ENCODE peak calls at places on chromosomes 3 and 15, in six cellular contexts. S, B, L, Q, F and O are unnamed samples.

GRCh38 chr15:63860161-63860954 is 26.6 kb upstream of the HERC1 start:
- DNase-seq in S (no peak), B (no peak), L (no peak), Q (no peak), F (no peak), O (no peak)

GRCh38 chr15:72532991-72533601 is 59.0 kb downstream of the ARIH1 start:
- DNase-seq in S (no peak), B (no peak), L (no peak), Q (peak; percentile 12), F (no peak), O (peak; percentile 23)

GRCh38 chr3:69791919-69792399 is 52.7 kb downstream of the MITF start:
- DNase-seq in S (peak; percentile 79), B (peak; percentile 40), L (no peak), Q (no peak), F (no peak), O (peak; percentile 8)

GRCh38 chr3:24480497-24480896 is 14.2 kb downstream of the THRB start:
- DNase-seq in S (no peak), B (no peak), L (no peak), Q (no peak), F (no peak), O (no peak)

GRCh38 chr15:59436774-59437472 is 1.1 kb upstream of the FAM81A start:
- DNase-seq in S (peak; percentile 24), B (no peak), L (no peak), Q (no peak), F (no peak), O (no peak)

GRCh38 chr15:67690936-67691335 is 134.4 kb upstream of the SKOR1 start:
- DNase-seq in S (no peak), B (no peak), L (no peak), Q (peak; percentile 44), F (no peak), O (no peak)

GRCh38 chr3:46080124-46080991 is 53.1 kb upstream of the XCR1 start:
- DNase-seq in S (no peak), B (no peak), L (no peak), Q (no peak), F (no peak), O (no peak)

GRCh38 chr3:178949896-178950295 is 121.7 kb downstream of the ZMAT3 start:
- DNase-seq in S (no peak), B (no peak), L (no peak), Q (no peak), F (no peak), O (no peak)

GRCh38 chr3:101928890-101929289 is 79.6 kb downstream of the NFKBIZ start:
- DNase-seq in S (peak; percentile 30), B (no peak), L (no peak), Q (no peak), F (no peak), O (no peak)

GRCh38 chr3:48581621-48582481 is 13.3 kb downstream of the COL7A1 start:
- DNase-seq in S (no peak), B (no peak), L (no peak), Q (peak; percentile 36), F (no peak), O (no peak)

GRCh38 chr15:52112203-52112750 is 298 bp downstream of the BCL2L10 start:
- DNase-seq in S (peak; percentile 48), B (no peak), L (no peak), Q (no peak), F (no peak), O (peak; percentile 32)

GRCh38 chr3:190384241-190384863 is 3.6 kb upstream of the CLDN16 start:
- DNase-seq in S (peak; percentile 45), B (no peak), L (peak; percentile 58), Q (peak; percentile 83), F (peak; percentile 19), O (peak; percentile 41)

GRCh38 chr3:64163019-64163754 is 62.1 kb downstream of the PRICKLE2 start:
- DNase-seq in S (no peak), B (no peak), L (no peak), Q (no peak), F (no peak), O (no peak)

GRCh38 chr15:58139631-58140522 is 1.7 kb downstream of the AQP9 start:
- DNase-seq in S (no peak), B (no peak), L (no peak), Q (no peak), F (no peak), O (peak; percentile 51)

GRCh38 chr3:77815467-77815866 is 775.6 kb downstream of the ROBO2 start:
- DNase-seq in S (no peak), B (no peak), L (no peak), Q (peak; percentile 1), F (no peak), O (peak; percentile 5)

GRCh38 chr3:157475921-157476395 is 27.3 kb downstream of the VEPH1 start:
- DNase-seq in S (peak; percentile 46), B (no peak), L (no peak), Q (no peak), F (no peak), O (no peak)

GRCh38 chr3:38724392-38724736 is 74.9 kb upstream of the SCN5A start:
- DNase-seq in S (no peak), B (no peak), L (no peak), Q (no peak), F (no peak), O (no peak)

GRCh38 chr3:71211083-71211482 is 372.4 kb downstream of the FOXP1 start:
- DNase-seq in S (no peak), B (no peak), L (no peak), Q (no peak), F (no peak), O (no peak)

GRCh38 chr3:106097817-106098410 is 229.1 kb upstream of the CBLB start:
- DNase-seq in S (no peak), B (no peak), L (no peak), Q (no peak), F (no peak), O (no peak)

GRCh38 chr3:45642731-45643152 is 46.5 kb upstream of the SACM1L start:
- DNase-seq in S (peak; percentile 26), B (no peak), L (no peak), Q (no peak), F (no peak), O (peak; percentile 38)

GRCh38 chr3:16329036-16329791 is 64.2 kb downstream of the OXNAD1 start:
- DNase-seq in S (no peak), B (no peak), L (no peak), Q (no peak), F (no peak), O (no peak)

GRCh38 chr15:42085721-42086120 is 8.6 kb downstream of the PLA2G4D start:
- DNase-seq in S (no peak), B (no peak), L (no peak), Q (no peak), F (no peak), O (no peak)

GRCh38 chr3:7484636-7485035 is 623.7 kb downstream of the GRM7 start:
- DNase-seq in S (peak; percentile 21), B (no peak), L (no peak), Q (no peak), F (no peak), O (no peak)
- TF ChIP-seq MYC in S (no peak), B (no peak), L (no peak), Q (no peak), F (no peak), O (no peak)

DNA sequence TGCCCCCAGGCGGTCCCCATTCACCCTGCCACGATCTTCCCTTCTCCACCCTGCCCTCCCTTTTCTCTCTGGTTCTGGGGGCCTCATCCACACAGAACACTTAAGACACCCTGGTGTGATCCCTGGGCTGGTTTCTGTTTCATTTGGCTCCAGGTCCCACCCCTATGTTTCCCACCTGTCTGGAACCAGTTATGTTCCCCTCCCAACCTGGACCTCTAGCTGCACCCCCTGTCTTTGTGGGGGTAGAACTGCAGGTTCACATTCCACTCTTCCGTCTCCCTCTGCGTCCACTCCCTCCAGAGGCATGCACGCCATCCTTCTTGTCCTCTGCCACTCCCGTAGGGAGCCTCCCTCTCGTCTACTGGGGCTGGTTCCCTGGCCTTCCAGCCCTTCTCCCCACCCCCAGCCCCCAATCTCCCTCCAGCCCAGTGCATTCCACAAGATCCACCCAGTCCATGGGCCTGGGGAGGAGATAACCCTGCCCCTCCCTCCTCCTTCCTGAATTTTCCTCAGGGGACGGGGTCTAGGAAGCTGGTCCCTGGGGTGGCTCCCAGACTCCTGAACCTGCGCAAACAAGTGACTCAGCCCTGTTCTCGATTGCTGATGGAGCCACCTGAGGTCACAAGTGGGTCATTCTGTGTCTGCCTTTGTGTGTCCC is 73.8 kb downstream of the ABTB1 start:
- DNase-seq in S (no peak), B (peak; percentile 33), L (peak; percentile 76), Q (no peak), F (no peak), O (no peak)
- TF ChIP-seq MYC in S (no peak), B (no peak), L (no peak), Q (no peak), F (no peak), O (no peak)

DNA sequence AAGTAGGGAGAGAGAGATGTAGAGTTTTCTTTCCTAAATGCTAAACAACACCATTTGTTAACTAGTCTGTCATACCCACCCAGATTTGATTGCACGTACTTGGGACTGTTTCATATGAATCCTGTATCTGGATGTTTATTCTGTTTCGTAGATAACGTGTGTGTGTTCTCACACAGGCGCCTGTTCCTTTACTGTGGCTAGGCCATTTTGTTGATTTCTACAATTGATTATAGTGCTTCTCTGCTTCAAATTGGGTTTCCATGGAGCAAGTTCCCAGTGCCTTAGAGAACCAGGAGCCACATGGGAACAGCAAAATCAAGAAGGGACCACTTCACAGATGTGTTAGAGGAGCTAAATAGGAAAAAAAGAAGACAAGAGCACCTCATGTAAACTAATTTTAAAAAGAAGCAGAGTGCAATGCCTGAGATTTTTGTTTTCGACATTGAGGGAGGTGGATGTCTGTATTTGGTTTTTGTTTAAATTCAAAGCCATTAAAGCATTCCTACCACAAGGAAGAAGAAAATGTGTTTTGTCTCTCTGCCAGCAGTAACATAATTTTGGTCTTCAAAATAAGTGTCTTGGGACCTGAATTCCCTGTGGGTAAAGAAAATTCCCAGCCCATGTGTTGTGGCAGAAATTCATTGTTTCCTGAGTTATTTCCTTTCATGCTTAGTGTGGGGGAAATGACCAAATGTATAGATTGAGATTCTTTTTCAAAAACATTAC is 424.0 kb upstream of the C2CD4B start:
- DNase-seq in S (peak; percentile 36), B (no peak), L (no peak), Q (no peak), F (no peak), O (no peak)
- TF ChIP-seq MYC in S (no peak), B (no peak), L (no peak), Q (no peak), F (no peak), O (no peak)

GRCh38 chr3:73561494-73561893 is 63.2 kb downstream of the PDZRN3 start:
- DNase-seq in S (no peak), B (no peak), L (no peak), Q (no peak), F (no peak), O (no peak)

GRCh38 chr3:73558399-73559075 is 66.2 kb downstream of the PDZRN3 start:
- DNase-seq in S (no peak), B (no peak), L (no peak), Q (no peak), F (no peak), O (no peak)

GRCh38 chr3:73556520-73557371 is 68.0 kb downstream of the PDZRN3 start:
- DNase-seq in S (no peak), B (no peak), L (no peak), Q (no peak), F (no peak), O (no peak)

GRCh38 chr3:73563896-73564582 is 60.7 kb downstream of the PDZRN3 start:
- DNase-seq in S (no peak), B (no peak), L (no peak), Q (no peak), F (no peak), O (no peak)

DNA sequence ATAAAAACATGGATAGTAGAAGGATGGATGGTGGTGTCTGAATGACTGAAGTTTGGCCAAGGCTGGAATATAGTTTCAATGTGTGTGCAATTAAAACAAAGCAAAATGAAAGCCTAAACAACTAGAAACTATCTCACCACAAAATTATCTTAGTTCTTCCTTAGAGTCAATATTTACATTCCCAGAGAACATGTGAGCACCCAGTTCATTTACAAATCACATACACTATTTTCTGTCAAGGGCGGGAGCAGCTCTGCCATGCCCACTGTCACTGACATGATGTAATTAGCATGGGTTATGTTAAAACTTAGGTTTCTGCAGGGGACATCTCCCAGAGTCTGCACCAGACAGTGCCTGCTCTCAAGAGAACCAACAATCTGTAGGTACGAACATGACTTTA is 65.0 kb downstream of the PDZRN3 start:
- DNase-seq in S (no peak), B (no peak), L (no peak), Q (no peak), F (no peak), O (no peak)
- TF ChIP-seq MYC in S (no peak), B (no peak), L (no peak), Q (no peak), F (no peak), O (no peak)